ENCODE peak calls at places on chromosomes 5 and 9, in four cellular contexts. One of them, this sample, is unnamed.

GRCh38 chr9:84917366-84918063 is 248.0 kb downstream of the NTRK2 start:
- DNase-seq in ovary: no peak
- DNase-seq in WERI-Rb-1: no peak
- DNase-seq in CD8-positive, alpha-beta T cell: no peak
- DNase-seq in this sample: peak

GRCh38 chr5:173774212-173774850 is 113.8 kb upstream of the CPEB4 start:
- DNase-seq in CD8-positive, alpha-beta T cell: no peak
- DNase-seq in ovary: no peak
- DNase-seq in WERI-Rb-1: no peak
- DNase-seq in this sample: no peak

GRCh38 chr9:132486706-132487350 is 76.8 kb downstream of the CFAP77 start:
- DNase-seq in ovary: no peak
- DNase-seq in CD8-positive, alpha-beta T cell: peak
- DNase-seq in WERI-Rb-1: peak
- DNase-seq in this sample: no peak

GRCh38 chr9:113546566-113546965 is 83.0 kb downstream of the RGS3 start:
- DNase-seq in WERI-Rb-1: no peak
- DNase-seq in CD8-positive, alpha-beta T cell: no peak
- DNase-seq in ovary: peak
- DNase-seq in this sample: no peak

GRCh38 chr9:92974161-92974661 is 26.9 kb downstream of the FGD3 start:
- DNase-seq in WERI-Rb-1: no peak
- DNase-seq in CD8-positive, alpha-beta T cell: no peak
- DNase-seq in ovary: no peak
- DNase-seq in this sample: no peak

GRCh38 chr5:137142371-137143243 is 356.5 kb downstream of the SPOCK1 start:
- DNase-seq in WERI-Rb-1: peak
- DNase-seq in ovary: no peak
- DNase-seq in CD8-positive, alpha-beta T cell: no peak
- DNase-seq in this sample: no peak

GRCh38 chr9:93126825-93127368 is 7.2 kb downstream of the NINJ1 start:
- DNase-seq in ovary: peak
- DNase-seq in CD8-positive, alpha-beta T cell: no peak
- DNase-seq in WERI-Rb-1: no peak
- DNase-seq in this sample: no peak

GRCh38 chr5:78621269-78621871 is 27.2 kb downstream of the LHFPL2 start:
- DNase-seq in ovary: no peak
- DNase-seq in CD8-positive, alpha-beta T cell: no peak
- DNase-seq in WERI-Rb-1: no peak
- DNase-seq in this sample: no peak

GRCh38 chr5:15995206-15996052 is 184.2 kb downstream of the MARCHF11 start:
- DNase-seq in ovary: no peak
- DNase-seq in CD8-positive, alpha-beta T cell: no peak
- DNase-seq in WERI-Rb-1: peak
- DNase-seq in this sample: no peak

GRCh38 chr9:98900725-98901124 is 43.0 kb upstream of the COL15A1 start:
- DNase-seq in ovary: no peak
- DNase-seq in CD8-positive, alpha-beta T cell: no peak
- DNase-seq in WERI-Rb-1: peak
- DNase-seq in this sample: no peak

GRCh38 chr5:1564824-1565736 is 41.3 kb upstream of the LPCAT1 start:
- DNase-seq in CD8-positive, alpha-beta T cell: no peak
- DNase-seq in WERI-Rb-1: peak
- DNase-seq in ovary: no peak
- DNase-seq in this sample: no peak

GRCh38 chr5:1564182-1564748 is 40.5 kb upstream of the LPCAT1 start:
- DNase-seq in WERI-Rb-1: no peak
- DNase-seq in ovary: no peak
- DNase-seq in CD8-positive, alpha-beta T cell: no peak
- DNase-seq in this sample: no peak

GRCh38 chr5:1563617-1564181 is 39.9 kb upstream of the LPCAT1 start:
- DNase-seq in WERI-Rb-1: no peak
- DNase-seq in ovary: no peak
- DNase-seq in CD8-positive, alpha-beta T cell: no peak
- DNase-seq in this sample: no peak

GRCh38 chr5:1568201-1568979 is 44.6 kb upstream of the LPCAT1 start:
- DNase-seq in WERI-Rb-1: no peak
- DNase-seq in ovary: no peak
- DNase-seq in CD8-positive, alpha-beta T cell: no peak
- DNase-seq in this sample: no peak

DNA sequence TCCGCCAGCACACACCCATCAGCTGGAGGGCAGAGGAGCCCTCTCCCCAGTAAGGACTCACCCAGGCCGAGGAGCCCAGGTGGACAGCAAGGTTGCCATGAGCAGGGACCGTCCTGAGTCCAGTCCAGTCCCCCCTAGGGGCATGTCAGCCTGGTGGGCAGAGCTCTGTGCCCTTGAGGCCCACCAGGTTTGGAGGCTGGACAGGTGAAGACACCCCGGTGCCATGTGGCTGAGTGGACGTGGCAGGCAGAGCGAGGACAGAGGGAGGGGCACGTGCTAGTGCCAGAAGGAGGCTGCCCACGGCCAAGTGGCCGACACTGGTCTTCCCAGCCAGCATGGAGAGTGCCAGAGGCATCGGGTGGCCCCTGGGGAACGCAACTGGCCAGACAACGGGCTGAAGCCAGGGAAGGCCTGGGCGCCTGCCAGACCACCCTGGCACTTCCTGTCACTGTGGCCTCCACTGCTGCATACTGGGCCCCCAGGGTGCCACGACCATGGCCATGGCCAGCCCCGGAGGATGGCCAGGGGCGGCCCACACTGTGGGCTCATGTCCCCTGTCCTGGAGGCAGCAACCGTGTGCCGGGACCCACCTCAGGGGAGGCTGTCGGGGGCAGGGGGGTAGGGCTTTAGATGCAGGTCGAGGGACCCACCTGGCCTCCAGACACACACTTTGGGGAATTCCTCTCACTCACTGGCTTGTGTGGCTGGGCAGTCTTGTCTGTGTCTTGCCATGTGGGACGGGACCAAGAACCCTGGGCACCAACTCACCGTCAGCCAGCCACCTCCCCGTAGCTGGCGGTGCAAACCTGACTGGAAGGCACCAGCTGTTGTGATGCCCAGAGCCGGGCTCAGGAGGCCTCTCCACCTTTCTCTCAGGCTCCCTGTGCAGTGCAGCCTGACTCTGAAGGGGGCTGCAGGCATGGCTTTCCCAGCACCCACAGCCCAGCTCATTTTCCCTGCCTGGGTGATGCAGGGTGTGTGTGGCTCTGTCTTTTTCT is 42.3 kb upstream of the LPCAT1 start:
- DNase-seq in ovary: no peak
- DNase-seq in CD8-positive, alpha-beta T cell: no peak
- DNase-seq in WERI-Rb-1: no peak
- DNase-seq in this sample: no peak
- H3K27ac ChIP-seq in ovary: no peak
- H3K27ac ChIP-seq in CD8-positive, alpha-beta T cell: no peak
- H3K27ac ChIP-seq in WERI-Rb-1: peak
- H3K27ac ChIP-seq in this sample: no peak

GRCh38 chr5:39424751-39425524 is at the start of gene DAB2:
- DNase-seq in WERI-Rb-1: no peak
- DNase-seq in ovary: peak
- DNase-seq in CD8-positive, alpha-beta T cell: peak
- DNase-seq in this sample: peak

GRCh38 chr5:39426136-39426535 is 1.4 kb upstream of the DAB2 start:
- DNase-seq in WERI-Rb-1: no peak
- DNase-seq in ovary: no peak
- DNase-seq in CD8-positive, alpha-beta T cell: no peak
- DNase-seq in this sample: no peak

GRCh38 chr5:39427633-39428032 is 2.9 kb upstream of the DAB2 start:
- DNase-seq in CD8-positive, alpha-beta T cell: no peak
- DNase-seq in ovary: no peak
- DNase-seq in WERI-Rb-1: no peak
- DNase-seq in this sample: no peak

GRCh38 chr5:39428639-39429038 is 3.9 kb upstream of the DAB2 start:
- DNase-seq in WERI-Rb-1: no peak
- DNase-seq in CD8-positive, alpha-beta T cell: no peak
- DNase-seq in ovary: no peak
- DNase-seq in this sample: no peak

DNA sequence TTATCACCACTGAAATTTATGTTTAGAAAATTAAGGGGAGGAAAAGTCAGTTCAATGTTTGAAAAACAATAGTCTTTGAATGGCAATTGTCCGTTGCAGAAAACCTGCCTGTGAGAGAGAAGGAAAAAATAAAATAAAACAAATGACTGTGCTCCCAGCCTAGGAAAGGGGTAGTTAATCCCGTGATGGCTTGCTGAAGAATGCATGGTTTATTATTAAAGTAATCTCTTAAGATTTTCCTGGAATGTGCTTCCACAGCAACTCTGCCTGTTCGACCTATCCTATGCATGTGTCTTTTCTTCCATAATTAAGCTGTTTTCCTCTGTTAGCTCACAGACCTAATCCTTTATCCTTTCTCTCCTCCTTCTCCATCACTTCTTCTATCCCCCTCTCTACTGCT is 2.4 kb upstream of the DAB2 start:
- DNase-seq in WERI-Rb-1: no peak
- DNase-seq in CD8-positive, alpha-beta T cell: no peak
- DNase-seq in ovary: no peak
- DNase-seq in this sample: no peak
- H3K27ac ChIP-seq in WERI-Rb-1: no peak
- H3K27ac ChIP-seq in CD8-positive, alpha-beta T cell: no peak
- H3K27ac ChIP-seq in ovary: no peak
- H3K27ac ChIP-seq in this sample: no peak

DNA sequence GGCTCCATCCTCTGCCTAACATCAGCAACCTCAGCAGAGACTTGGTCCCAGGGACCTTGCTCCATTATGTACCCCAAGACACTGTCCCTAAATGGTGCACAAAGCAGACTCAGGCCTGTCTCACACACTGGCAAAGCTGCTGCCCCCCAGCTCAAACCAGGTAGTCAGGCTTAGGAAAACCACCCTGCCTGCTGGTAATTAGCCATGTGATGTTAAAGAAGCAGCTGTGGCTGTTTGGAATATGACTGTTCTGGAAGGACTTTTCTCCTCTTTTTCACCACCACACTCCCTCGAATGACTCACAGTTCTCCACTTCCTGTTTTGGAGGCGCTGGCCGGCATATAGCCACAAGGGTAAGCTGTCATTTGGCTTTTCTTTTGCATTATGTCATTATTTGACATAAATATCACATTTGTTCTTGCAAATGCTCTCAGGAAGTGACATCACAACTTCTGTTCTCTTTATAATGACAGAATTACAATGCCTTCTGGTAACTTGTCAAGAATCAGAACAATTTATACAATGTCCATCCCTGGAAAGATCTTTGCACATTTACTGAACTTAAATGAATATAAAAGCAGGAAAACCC is 113.9 kb downstream of the SUSD1 start:
- DNase-seq in CD8-positive, alpha-beta T cell: no peak
- DNase-seq in ovary: no peak
- DNase-seq in WERI-Rb-1: no peak
- DNase-seq in this sample: no peak
- H3K27ac ChIP-seq in CD8-positive, alpha-beta T cell: no peak
- H3K27ac ChIP-seq in ovary: no peak
- H3K27ac ChIP-seq in WERI-Rb-1: peak
- H3K27ac ChIP-seq in this sample: peak

GRCh38 chr9:2177121-2177520 is 162.0 kb downstream of the SMARCA2 start:
- DNase-seq in CD8-positive, alpha-beta T cell: no peak
- DNase-seq in ovary: no peak
- DNase-seq in WERI-Rb-1: no peak
- DNase-seq in this sample: no peak
- H3K27ac ChIP-seq in CD8-positive, alpha-beta T cell: no peak
- H3K27ac ChIP-seq in ovary: no peak
- H3K27ac ChIP-seq in WERI-Rb-1: no peak
- H3K27ac ChIP-seq in this sample: no peak

GRCh38 chr5:37767961-37768360 is 71.9 kb downstream of the GDNF start:
- DNase-seq in ovary: no peak
- DNase-seq in WERI-Rb-1: no peak
- DNase-seq in CD8-positive, alpha-beta T cell: no peak
- DNase-seq in this sample: peak
- H3K27ac ChIP-seq in ovary: no peak
- H3K27ac ChIP-seq in WERI-Rb-1: no peak
- H3K27ac ChIP-seq in CD8-positive, alpha-beta T cell: no peak
- H3K27ac ChIP-seq in this sample: peak

This sample was measured in caudate nucleus.